ENCODE peak calls at places on chromosomes 3 and 15, in ten cellular contexts. Y is stimulated activated CD8-positive, alpha-beta memory T cell treated with anti-CD3 and anti-CD28 coated beads, Interleukin-15, amount 100 ng/mL, for 24 hours; F is cardiac fibroblast; H is nephron progenitor cell; L is activated CD4-positive, CD25-positive, alpha-beta regulatory T cell treated with anti-CD3 and anti-CD28 coated beads, Interleukin-2, amount 50 U/mL, for 72 hours; Z is anterior cingulate cortex; J is activated naive CD4-positive, alpha-beta T cell treated with anti-CD3 and anti-CD28 coated beads, Interleukin-2, amount 10 ng/mL, durations not matched to agents 7 days and 5 days; S is stimulated activated naive B cell treated with anti-CD40 and anti-IgM and Interleukin-4, amounts not matched to agents 10 μg/mL and 1 μg/mL and 100 μg/mL, for 72 hours; M is IMR-90; I is B cell. D is an unnamed sample.

GRCh38 chr3:38121451-38121831 is 15.5 kb downstream of the ACAA1 start:
- DNase-seq in J (no peak), Z (no peak), I (no peak), S (no peak), M (no peak), H (no peak), Y (no peak), L (peak), F (no peak), D (peak)

GRCh38 chr3:126541628-126542339 is 16.9 kb downstream of the C3orf22 start:
- DNase-seq in J (peak), F (no peak), M (no peak), Z (no peak), L (no peak), H (no peak), S (no peak), I (no peak), Y (no peak), D (peak)

GRCh38 chr3:141115752-141116541 is 64.8 kb downstream of the SPSB4 start:
- DNase-seq in J (no peak), M (no peak), S (no peak), I (no peak), H (no peak), Z (no peak), Y (no peak), L (no peak), F (peak), D (no peak)

GRCh38 chr3:82618594-82618993 is 857.1 kb upstream of the GBE1 start:
- DNase-seq in I (no peak), F (no peak), Y (no peak), J (no peak), M (no peak), Z (no peak), L (no peak), S (no peak), H (no peak), D (no peak)

GRCh38 chr3:145904138-145904537 is 256.8 kb downstream of the PLOD2 start:
- DNase-seq in S (no peak), Z (no peak), L (no peak), J (no peak), F (no peak), I (no peak), Y (no peak), H (no peak), M (no peak), D (no peak)

GRCh38 chr3:148606979-148607378 is 90.7 kb upstream of the AGTR1 start:
- DNase-seq in F (peak), J (no peak), H (no peak), Z (no peak), M (peak), S (no peak), L (no peak), I (no peak), Y (no peak), D (no peak)

GRCh38 chr15:80514071-80514780 is 110.0 kb downstream of the ARNT2 start:
- DNase-seq in Y (no peak), Z (no peak), F (peak), J (no peak), M (peak), L (no peak), S (no peak), H (no peak), I (no peak), D (no peak)

GRCh38 chr15:39153718-39154117 is 427.2 kb upstream of the THBS1 start:
- DNase-seq in J (no peak), I (no peak), F (peak), H (no peak), L (no peak), S (no peak), M (peak), Y (no peak), Z (no peak), D (no peak)

GRCh38 chr3:150265305-150265704 is 142.8 kb upstream of the TSC22D2 start:
- DNase-seq in I (no peak), Z (no peak), J (no peak), L (no peak), F (no peak), Y (no peak), M (no peak), H (no peak), S (no peak), D (no peak)

GRCh38 chr15:91841861-91842260 is 11.6 kb upstream of the SLCO3A1 start:
- DNase-seq in F (no peak), J (no peak), I (no peak), L (no peak), Z (no peak), S (no peak), M (no peak), Y (no peak), H (no peak), D (no peak)

GRCh38 chr3:38603731-38604131 is 45.8 kb downstream of the SCN5A start:
- DNase-seq in M (no peak), F (no peak), L (no peak), I (no peak), Z (no peak), S (no peak), H (no peak), Y (no peak), J (no peak), D (no peak)

GRCh38 chr15:67322481-67322880 is 67.9 kb downstream of the IQCH start:
- DNase-seq in M (peak), I (no peak), J (no peak), L (no peak), Z (no peak), F (no peak), H (no peak), S (no peak), Y (no peak), D (no peak)

GRCh38 chr3:101639280-101639963 is 37.5 kb downstream of the ZBTB11 start:
- DNase-seq in J (no peak), H (no peak), Y (no peak), S (no peak), I (no peak), Z (no peak), L (no peak), F (no peak), M (no peak), D (no peak)

GRCh38 chr3:44576661-44577060 is 8.1 kb upstream of the ZNF660 start:
- DNase-seq in M (no peak), H (no peak), S (no peak), Z (no peak), J (no peak), I (no peak), F (peak), Y (no peak), L (no peak), D (no peak)

GRCh38 chr3:194328080-194328571 is 23.0 kb downstream of the CPN2 start:
- DNase-seq in I (peak), F (peak), Z (no peak), S (no peak), Y (no peak), H (no peak), L (no peak), J (peak), M (peak), D (no peak)

GRCh38 chr3:67863869-67864268 is 209.5 kb upstream of the SUCLG2 start:
- DNase-seq in J (no peak), M (peak), I (no peak), S (no peak), Y (no peak), Z (no peak), L (no peak), H (no peak), F (peak), D (no peak)

GRCh38 chr15:77033417-77033728 is 37.5 kb downstream of the TSPAN3 start:
- DNase-seq in M (no peak), Y (no peak), Z (no peak), H (no peak), S (no peak), F (no peak), L (no peak), I (no peak), J (no peak), D (no peak)

GRCh38 chr15:62649793-62650420 is 392.6 kb upstream of the TPM1 start:
- DNase-seq in H (no peak), Z (peak), F (peak), Y (no peak), M (peak), I (no peak), L (no peak), S (peak), J (no peak), D (peak)

GRCh38 chr3:78741066-78741645 is 1026.6 kb downstream of the ROBO1 start:
- DNase-seq in S (no peak), L (no peak), Z (no peak), F (no peak), Y (no peak), H (no peak), I (no peak), M (no peak), J (no peak), D (no peak)

GRCh38 chr15:35697549-35698299 is 151.8 kb upstream of the DPH6 start:
- DNase-seq in H (no peak), L (no peak), J (no peak), S (no peak), Y (no peak), M (peak), I (no peak), F (peak), Z (no peak), D (no peak)

GRCh38 chr3:49198611-49199230 is 27.3 kb downstream of the KLHDC8B start:
- DNase-seq in S (no peak), I (no peak), Y (no peak), Z (no peak), H (no peak), L (no peak), M (no peak), J (no peak), F (no peak), D (no peak)

GRCh38 chr3:39188271-39189149 is 3.9 kb downstream of the XIRP1 start:
- DNase-seq in Z (no peak), S (no peak), H (no peak), L (no peak), I (no peak), M (no peak), F (no peak), Y (no peak), J (no peak), D (no peak)

GRCh38 chr15:91077029-91077428 is 23.0 kb upstream of the SV2B start:
- DNase-seq in J (no peak), Y (no peak), H (no peak), F (no peak), S (no peak), L (no peak), M (no peak), I (no peak), Z (no peak), D (no peak)

GRCh38 chr3:108388136-108389132 is 92.1 kb downstream of the HHLA2 start:
- DNase-seq in H (no peak), L (no peak), I (no peak), J (no peak), Y (no peak), Z (peak), S (peak), M (no peak), F (no peak), D (no peak)

GRCh38 chr15:67196672-67197363 is 57.6 kb downstream of the AAGAB start:
- DNase-seq in H (no peak), M (peak), J (no peak), S (no peak), Z (no peak), I (no peak), F (peak), L (no peak), Y (no peak), D (no peak)

GRCh38 chr3:77414881-77415280 is 375.0 kb downstream of the ROBO2 start:
- DNase-seq in S (no peak), F (no peak), Z (no peak), H (no peak), Y (no peak), L (no peak), J (no peak), I (no peak), M (no peak), D (no peak)

GRCh38 chr3:117036259-117036799 is 326.8 kb downstream of the TUSC7 start:
- DNase-seq in S (no peak), Z (no peak), L (no peak), M (peak), J (no peak), Y (no peak), H (no peak), I (no peak), F (peak), D (peak)

GRCh38 chr15:76147906-76148553 is 88.2 kb downstream of the TMEM266 start:
- DNase-seq in M (peak), S (peak), Y (peak), L (peak), Z (no peak), J (peak), F (peak), H (peak), I (peak), D (no peak)

GRCh38 chr15:57256941-57257340 is 119.4 kb upstream of the CGNL1 start:
- DNase-seq in Z (no peak), I (no peak), J (no peak), F (no peak), L (no peak), S (no peak), Y (no peak), H (no peak), M (no peak), D (no peak)

GRCh38 chr15:79157631-79158592 is 67.3 kb upstream of the RASGRF1 start:
- DNase-seq in F (no peak), Z (no peak), J (no peak), H (no peak), I (no peak), S (no peak), Y (no peak), M (no peak), L (no peak), D (no peak)

GRCh38 chr15:83848315-83849050 is 194.6 kb downstream of the ADAMTSL3 start:
- DNase-seq in F (peak), I (no peak), J (no peak), Y (no peak), H (no peak), S (no peak), Z (no peak), L (no peak), M (peak), D (no peak)

GRCh38 chr3:139225551-139225950 is 118.3 kb upstream of the MRPS22 start:
- DNase-seq in L (no peak), I (no peak), M (peak), F (no peak), S (no peak), J (no peak), H (no peak), Z (no peak), Y (no peak), D (no peak)

GRCh38 chr15:66742286-66742685 is 40.2 kb downstream of the SMAD6 start:
- DNase-seq in H (no peak), L (no peak), Z (no peak), J (no peak), Y (no peak), S (no peak), I (no peak), F (no peak), M (no peak), D (no peak)

GRCh38 chr3:16073218-16073617 is 101.3 kb upstream of the GALNT15 start:
- DNase-seq in I (no peak), Y (no peak), L (no peak), S (no peak), Z (no peak), M (no peak), J (no peak), H (no peak), F (no peak), D (no peak)

GRCh38 chr3:149813367-149814281 is 609 bp downstream of the RNF13 start:
- DNase-seq in I (peak), J (peak), Y (no peak), M (peak), Z (peak), S (no peak), L (no peak), F (peak), H (peak), D (no peak)

GRCh38 chr15:62601779-62602540 is 436.9 kb upstream of the C2CD4B start:
- DNase-seq in S (no peak), L (no peak), J (no peak), Y (no peak), I (no peak), M (peak), H (no peak), Z (no peak), F (no peak), D (no peak)

GRCh38 chr3:38029400-38030125 is at the start of gene PLCD1:
- DNase-seq in J (peak), F (peak), M (no peak), H (peak), S (no peak), Z (peak), L (no peak), Y (no peak), I (peak), D (peak)

GRCh38 chr3:32644380-32644779 is 40.6 kb upstream of the CNOT10 start:
- DNase-seq in Y (no peak), H (no peak), M (no peak), L (no peak), I (no peak), J (no peak), Z (no peak), F (no peak), S (no peak), D (no peak)

GRCh38 chr3:113626513-113627371 is 69.7 kb downstream of the USF3 start:
- DNase-seq in J (peak), Z (peak), L (no peak), H (peak), M (peak), Y (no peak), S (peak), F (peak), I (peak), D (peak)